ENCODE peak calls at places on chromosomes 11 and 22, in ten cellular contexts. U, O, Q, A, W, J, N, S, T and X are unnamed samples.

GRCh38 chr22:26159886-26160285 is 9.4 kb upstream of the SEZ6L start:
- DNase-seq in T (no peak), O (no peak), U (no peak), J (no peak), N (no peak), S (no peak), A (no peak), W (no peak), Q (no peak), X (no peak)

GRCh38 chr11:68942751-68943271 is 38.0 kb downstream of the MRGPRD start:
- DNase-seq in N (no peak), A (no peak), T (no peak), S (no peak), O (peak; percentile 27), W (no peak), Q (no peak), U (no peak), J (no peak), X (no peak)

GRCh38 chr22:47127441-47127871 is 365.0 kb downstream of the TBC1D22A start:
- DNase-seq in U (no peak), O (peak; percentile 52), A (no peak), S (no peak), Q (peak; percentile 38), T (no peak), N (no peak), J (no peak), W (peak; percentile 6), X (no peak)

GRCh38 chr22:17115927-17116326 is 5.2 kb downstream of the TMEM121B start:
- DNase-seq in N (no peak), T (no peak), J (no peak), O (no peak), S (no peak), U (no peak), Q (no peak), A (no peak), W (no peak), X (peak; percentile 77)

GRCh38 chr11:119107538-119108150 is 500 bp downstream of the C2CD2L start:
- DNase-seq in O (no peak), J (no peak), T (peak; percentile 15), U (no peak), N (no peak), S (no peak), W (no peak), A (no peak), Q (peak; percentile 68), X (no peak)

GRCh38 chr11:68446046-68446725 is 14.4 kb upstream of the PPP6R3 start:
- DNase-seq in O (peak; percentile 59), S (no peak), Q (no peak), J (no peak), N (no peak), T (no peak), U (no peak), W (no peak), A (no peak), X (no peak)

GRCh38 chr22:38923463-38924196 is 33.8 kb upstream of the APOBEC3A start:
- DNase-seq in Q (peak; percentile 79), A (peak; percentile 87), N (peak; percentile 89), J (peak; percentile 73), O (peak; percentile 77), S (peak; percentile 84), W (peak; percentile 81), U (no peak), T (peak; percentile 72), X (peak; percentile 52)

GRCh38 chr11:86696451-86696850 is 24.0 kb upstream of the ME3 start:
- DNase-seq in J (no peak), S (no peak), Q (no peak), A (no peak), O (no peak), N (no peak), U (no peak), W (no peak), T (no peak), X (no peak)

GRCh38 chr22:50483556-50483955 is 2.2 kb downstream of the ADM2 start:
- DNase-seq in W (no peak), O (no peak), N (no peak), A (no peak), U (no peak), J (no peak), Q (peak; percentile 60), S (no peak), T (no peak), X (no peak)
- H3K4me1 ChIP-seq in W (peaks cover 56% of the 10 kb centered on the region), O (no peaks in the 10 kb centered on the region), N (no peaks in the 10 kb centered on the region), A (no peaks in the 10 kb centered on the region), U (peaks cover 2% of the 10 kb centered on the region), J (peaks cover 4% of the 10 kb centered on the region), Q (peaks cover 6% of the 10 kb centered on the region), S (peaks cover 12% of the 10 kb centered on the region), T (peaks cover 3% of the 10 kb centered on the region), X (no peaks in the 10 kb centered on the region)

GRCh38 chr11:129322941-129323340 is 52.7 kb upstream of the BARX2 start:
- DNase-seq in S (no peak), U (no peak), T (peak; percentile 21), N (no peak), A (no peak), W (peak; percentile 16), J (no peak), O (no peak), Q (no peak), X (no peak)

GRCh38 chr11:129324533-129325175 is 51.0 kb upstream of the BARX2 start:
- DNase-seq in W (peak; percentile 76), A (peak; percentile 88), S (peak; percentile 67), Q (no peak), N (peak; percentile 65), J (peak; percentile 45), T (peak; percentile 62), O (no peak), U (no peak), X (no peak)

GRCh38 chr11:129326921-129327320 is 48.7 kb upstream of the BARX2 start:
- DNase-seq in T (no peak), U (no peak), O (no peak), N (no peak), W (no peak), S (no peak), Q (no peak), A (no peak), J (no peak), X (no peak)

GRCh38 chr11:129321076-129321475 is 54.6 kb upstream of the BARX2 start:
- DNase-seq in A (no peak), O (no peak), S (no peak), Q (no peak), J (no peak), N (no peak), W (no peak), U (no peak), T (peak; percentile 50), X (no peak)

DNA sequence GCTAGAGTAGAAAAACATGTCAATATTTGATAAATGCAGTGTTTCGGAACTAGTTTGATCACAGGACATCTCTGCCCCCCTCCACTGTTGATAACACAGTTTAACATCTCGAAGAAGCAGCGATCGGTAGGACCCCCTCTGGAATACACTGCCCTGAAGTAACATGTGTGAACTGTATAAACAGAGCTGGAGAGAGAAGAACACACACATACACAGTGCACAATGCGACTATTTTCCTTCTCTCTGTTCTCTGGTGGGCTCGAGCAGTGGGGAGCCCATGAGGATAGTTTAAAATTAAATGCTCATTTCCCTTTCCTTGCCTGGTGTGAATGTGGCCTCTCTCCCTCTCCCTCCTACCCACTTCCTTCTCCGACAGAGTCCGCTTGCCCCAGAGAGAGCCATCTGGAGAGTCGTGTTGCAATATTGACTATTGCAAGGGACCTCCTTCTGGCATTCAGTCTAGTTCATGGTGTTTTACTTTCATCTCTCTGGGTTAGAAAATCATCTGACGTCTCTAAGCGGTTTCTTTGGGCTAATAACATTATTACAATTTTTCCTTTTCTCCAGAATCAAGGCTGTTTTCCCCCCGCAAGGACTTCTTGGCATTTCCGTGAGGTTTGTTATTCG is 51.6 kb upstream of the BARX2 start:
- DNase-seq in T (no peak), O (no peak), S (peak; percentile 81), W (peak; percentile 72), A (no peak), U (no peak), J (peak; percentile 57), N (no peak), Q (no peak), X (no peak)
- H3K4me3 ChIP-seq in T (no peak overlapping the region), O (peak overlapping the region; percentile 9), S (peak overlapping the region; percentile 34), W (no peak overlapping the region), A (no peak overlapping the region), U (peak overlapping the region; percentile 28), J (no peak overlapping the region), N (no peak overlapping the region), Q (peak overlapping the region; percentile 23), X (no peak overlapping the region)

GRCh38 chr22:37365950-37366349 is 61.3 kb downstream of the ELFN2 start:
- DNase-seq in U (no peak), N (no peak), O (no peak), T (no peak), S (no peak), Q (no peak), A (peak; percentile 0), W (no peak), J (no peak), X (no peak)

GRCh38 chr22:37366601-37367000 is 60.7 kb downstream of the ELFN2 start:
- DNase-seq in O (no peak), J (no peak), S (no peak), U (no peak), Q (no peak), A (no peak), W (no peak), N (no peak), T (no peak), X (no peak)

GRCh38 chr22:37369536-37369935 is 57.7 kb downstream of the ELFN2 start:
- DNase-seq in T (no peak), U (no peak), Q (no peak), J (no peak), S (no peak), A (no peak), O (no peak), N (no peak), W (no peak), X (no peak)

GRCh38 chr22:37370306-37370979 is 56.8 kb downstream of the ELFN2 start:
- DNase-seq in Q (peak; percentile 74), N (peak; percentile 60), W (no peak), T (no peak), O (no peak), U (no peak), S (peak; percentile 74), A (no peak), J (peak; percentile 64), X (peak; percentile 30)

DNA sequence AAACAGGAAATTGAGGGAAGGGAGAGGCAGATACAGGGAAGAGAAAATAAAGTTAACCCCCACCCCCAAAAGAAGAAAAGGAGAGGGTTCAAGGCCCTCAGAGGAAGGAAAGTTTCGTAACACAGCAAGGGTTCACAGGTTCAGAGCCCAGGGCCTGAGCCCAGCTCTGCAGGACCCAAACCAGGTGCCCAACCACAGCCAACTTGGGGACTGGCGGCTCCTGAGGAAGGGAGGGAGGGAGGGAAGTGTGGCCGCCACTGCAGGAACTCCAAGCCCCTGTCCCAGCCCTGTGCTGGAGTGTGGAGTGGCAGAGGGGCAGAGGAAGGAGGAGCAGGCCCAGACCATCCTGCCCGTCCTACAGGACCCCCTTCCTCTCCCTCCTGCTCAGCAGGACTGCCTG is 59.2 kb downstream of the ELFN2 start:
- DNase-seq in J (no peak), Q (no peak), W (no peak), A (peak; percentile 0), N (no peak), T (no peak), O (no peak), U (no peak), S (no peak), X (no peak)
- H3K4me1 ChIP-seq in J (no peaks in the 10 kb centered on the region), Q (peaks cover 4% of the 10 kb centered on the region), W (no peaks in the 10 kb centered on the region), A (no peaks in the 10 kb centered on the region), N (no peaks in the 10 kb centered on the region), T (no peaks in the 10 kb centered on the region), O (no peaks in the 10 kb centered on the region), U (peaks cover 20% of the 10 kb centered on the region), S (no peaks in the 10 kb centered on the region), X (peaks cover 7% of the 10 kb centered on the region)

GRCh38 chr11:22920939-22921565 is 60.8 kb upstream of the CCDC179 start:
- DNase-seq in A (peak; percentile 64), S (no peak), W (peak; percentile 51), T (peak; percentile 60), J (no peak), U (peak; percentile 26), N (no peak), Q (no peak), O (no peak), X (peak; percentile 7)

GRCh38 chr11:22927793-22928192 is 67.5 kb upstream of the CCDC179 start:
- DNase-seq in N (no peak), J (no peak), O (no peak), U (no peak), A (no peak), T (no peak), W (no peak), S (no peak), Q (no peak), X (no peak)

GRCh38 chr11:22926341-22926740 is 66.1 kb upstream of the CCDC179 start:
- DNase-seq in N (no peak), O (no peak), W (no peak), T (no peak), Q (no peak), S (no peak), U (no peak), A (no peak), J (no peak), X (no peak)

GRCh38 chr11:22923561-22923960 is 63.3 kb upstream of the CCDC179 start:
- DNase-seq in N (no peak), J (no peak), Q (no peak), O (no peak), A (peak; percentile 30), S (no peak), U (no peak), T (no peak), W (no peak), X (no peak)

DNA sequence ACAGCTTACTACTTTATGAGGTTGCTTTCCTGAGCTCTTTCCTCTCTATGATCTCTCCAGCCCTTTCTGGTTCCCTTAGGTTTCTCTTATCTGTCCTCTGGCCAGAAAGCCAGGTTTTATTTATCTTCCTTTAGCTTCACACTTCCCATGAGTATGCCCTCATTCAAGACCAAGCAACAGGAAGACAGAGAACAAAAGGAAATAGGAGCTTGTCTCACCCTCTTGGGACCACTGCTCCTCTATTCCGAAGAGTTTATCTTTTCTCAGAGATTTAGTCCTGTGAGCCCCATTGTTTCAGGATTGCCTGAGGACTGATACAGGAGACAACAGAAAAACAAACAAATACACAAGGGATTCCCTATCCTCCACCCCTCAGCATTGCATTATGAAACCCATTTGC is 62.4 kb upstream of the CCDC179 start:
- DNase-seq in T (no peak), A (no peak), W (no peak), U (no peak), S (no peak), Q (no peak), O (no peak), N (no peak), J (no peak), X (no peak)
- H3K4me3 ChIP-seq in T (no peak overlapping the region), A (no peak overlapping the region), W (no peak overlapping the region), U (no peak overlapping the region), S (no peak overlapping the region), Q (no peak overlapping the region), O (no peak overlapping the region), N (no peak overlapping the region), J (peak overlapping the region; percentile 26), X (no peak overlapping the region)